ENCODE peak calls at places on chromosomes 7 and 10, in ten cellular contexts. D, Y, N, L, C, H, M, T, A and Z are unnamed samples.
A peak's percentile ranks its signal among the peaks of the same experiment; 100 is the strongest.

GRCh38 chr7:47846117-47846836 is 102.0 kb downstream of the PKD1L1 start:
- DNase-seq in D (no peak), Y (no peak), N (no peak), L (no peak), C (no peak), H (no peak), M (no peak), T (no peak), A (peak; percentile 24), Z (no peak)

GRCh38 chr7:47231081-47231480 is 350.8 kb downstream of the TNS3 start:
- DNase-seq in D (no peak), Y (no peak), N (no peak), L (no peak), C (no peak), H (no peak), M (no peak), T (no peak), A (no peak), Z (no peak)

GRCh38 chr10:108957681-108958080 is 965.6 kb downstream of the XPNPEP1 start:
- DNase-seq in D (no peak), Y (no peak), N (no peak), L (no peak), C (no peak), H (peak; percentile 27), M (no peak), T (no peak), A (no peak), Z (no peak)

GRCh38 chr10:105855791-105856190 is 1214.7 kb downstream of the SORCS3 start:
- DNase-seq in D (no peak), Y (no peak), N (no peak), L (no peak), C (no peak), H (no peak), M (no peak), T (no peak), A (no peak), Z (no peak)

GRCh38 chr7:137626469-137627067 is 220.2 kb downstream of the DGKI start:
- DNase-seq in D (no peak), Y (peak; percentile 36), N (no peak), L (no peak), C (no peak), H (peak; percentile 50), M (no peak), T (peak; percentile 28), A (peak; percentile 31), Z (peak; percentile 38)

GRCh38 chr10:76839276-76839675 is 798.3 kb downstream of the KCNMA1 start:
- DNase-seq in D (no peak), Y (no peak), N (no peak), L (no peak), C (no peak), H (peak; percentile 36), M (no peak), T (peak; percentile 32), A (no peak), Z (no peak)

GRCh38 chr7:37318541-37318940 is 130.1 kb downstream of the ELMO1 start:
- DNase-seq in D (no peak), Y (no peak), N (no peak), L (no peak), C (no peak), H (no peak), M (no peak), T (no peak), A (no peak), Z (no peak)

GRCh38 chr7:131234719-131235488 is 92.8 kb upstream of the MKLN1 start:
- DNase-seq in D (no peak), Y (no peak), N (no peak), L (no peak), C (no peak), H (no peak), M (no peak), T (no peak), A (no peak), Z (no peak)

GRCh38 chr10:79182763-79183467 is 114.1 kb downstream of the ZMIZ1 start:
- DNase-seq in D (no peak), Y (peak; percentile 69), N (no peak), L (no peak), C (no peak), H (no peak), M (no peak), T (no peak), A (no peak), Z (peak; percentile 60)

GRCh38 chr7:96308253-96308949 is 13.5 kb downstream of the SLC25A13 start:
- DNase-seq in D (no peak), Y (no peak), N (no peak), L (no peak), C (no peak), H (no peak), M (no peak), T (no peak), A (no peak), Z (no peak)

GRCh38 chr10:118204292-118204943 is 137.7 kb downstream of the FAM204A start:
- DNase-seq in D (no peak), Y (no peak), N (no peak), L (no peak), C (no peak), H (no peak), M (no peak), T (no peak), A (no peak), Z (no peak)

GRCh38 chr7:151893405-151893923 is 16.5 kb upstream of the PRKAG2 start:
- DNase-seq in D (no peak), Y (no peak), N (no peak), L (no peak), C (no peak), H (no peak), M (no peak), T (no peak), A (no peak), Z (no peak)
- H3K27me3 ChIP-seq in D (peaks cover 30% of the 10 kb centered on the region), Y (no peaks in the 10 kb centered on the region), N (no peaks in the 10 kb centered on the region), L (peaks cover 48% of the 10 kb centered on the region), C (no peaks in the 10 kb centered on the region), H (no peaks in the 10 kb centered on the region), M (peaks cover 8% of the 10 kb centered on the region), T (peaks cover 4% of the 10 kb centered on the region), A (peaks cover 20% of the 10 kb centered on the region), Z (no peaks in the 10 kb centered on the region)

DNA sequence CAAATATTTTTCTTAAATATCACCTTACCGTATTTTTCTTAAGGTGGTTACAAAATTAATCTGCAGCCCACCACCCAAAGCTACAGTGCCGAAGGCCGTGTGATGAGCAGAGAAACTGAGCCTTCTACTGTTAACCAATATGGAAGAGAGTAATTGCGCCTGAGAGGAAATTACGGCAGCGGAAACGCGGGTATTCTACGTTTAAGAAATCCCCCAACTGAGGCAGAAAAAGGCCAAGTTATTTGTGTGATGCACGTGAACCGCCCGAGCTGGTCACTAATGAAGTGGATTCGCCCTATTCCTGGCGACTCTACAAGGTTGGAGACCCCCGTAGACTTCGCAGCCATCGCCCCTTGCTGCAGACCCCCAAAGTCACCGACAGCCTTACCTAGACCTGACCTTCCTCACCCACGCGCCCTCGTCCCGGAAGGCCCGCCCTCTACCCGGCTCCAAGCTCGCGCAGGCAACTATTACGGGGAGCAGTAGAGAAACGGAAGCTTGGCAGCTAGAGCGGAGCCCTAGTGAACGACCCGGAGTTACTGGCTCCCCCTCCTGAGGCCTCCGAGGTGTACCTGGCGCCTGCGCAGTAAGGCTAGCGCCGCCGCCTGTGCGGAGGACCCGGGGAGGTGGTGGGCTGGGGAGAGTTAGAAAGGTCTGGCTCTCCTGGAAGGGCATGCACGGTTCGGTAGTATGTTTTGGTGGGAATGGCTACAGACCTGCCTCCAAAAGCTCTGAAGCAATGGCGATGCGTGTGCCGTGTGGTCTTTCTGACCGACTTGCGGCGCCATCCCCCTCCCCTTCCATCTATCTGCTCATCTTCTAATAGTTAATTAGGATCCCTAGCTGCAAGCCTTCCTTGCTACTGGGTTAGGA is at the start of gene MRPS33:
- DNase-seq in D (peak; percentile 97), Y (peak; percentile 96), N (peak; percentile 95), L (peak; percentile 74), C (peak; percentile 78), H (peak; percentile 99), M (peak; percentile 90), T (peak; percentile 96), A (peak; percentile 91), Z (peak; percentile 94)
- TF ChIP-seq POLR2A in D (no peak), Y (peak; percentile 55), N (peak; percentile 18), L (peak; percentile 62), C (peak; percentile 54), H (no peak), M (peak; percentile 67), T (peak; percentile 87), A (peak; percentile 76), Z (no peak)

GRCh38 chr10:49409755-49410154 is 13.9 kb upstream of the DRGX start:
- DNase-seq in D (no peak), Y (no peak), N (no peak), L (no peak), C (no peak), H (no peak), M (no peak), T (no peak), A (no peak), Z (no peak)
- H3K27me3 ChIP-seq in D (no peaks in the 10 kb centered on the region), Y (no peaks in the 10 kb centered on the region), N (peaks cover 6% of the 10 kb centered on the region), L (peaks cover 17% of the 10 kb centered on the region), C (no peaks in the 10 kb centered on the region), H (no peaks in the 10 kb centered on the region), M (peaks cover 6% of the 10 kb centered on the region), T (peaks cover 27% of the 10 kb centered on the region), A (peaks cover 16% of the 10 kb centered on the region), Z (peaks cover 58% of the 10 kb centered on the region)

GRCh38 chr10:123390332-123390731 is 236.1 kb downstream of the BUB3 start:
- DNase-seq in D (no peak), Y (no peak), N (no peak), L (no peak), C (no peak), H (no peak), M (no peak), T (no peak), A (no peak), Z (no peak)

GRCh38 chr10:123390874-123391273 is 236.7 kb downstream of the BUB3 start:
- DNase-seq in D (no peak), Y (no peak), N (no peak), L (no peak), C (no peak), H (no peak), M (no peak), T (no peak), A (no peak), Z (no peak)

GRCh38 chr10:123393170-123393569 is 239.0 kb downstream of the BUB3 start:
- DNase-seq in D (no peak), Y (no peak), N (no peak), L (no peak), C (no peak), H (no peak), M (no peak), T (no peak), A (no peak), Z (no peak)

GRCh38 chr10:123391275-123392028 is 237.2 kb downstream of the BUB3 start:
- DNase-seq in D (no peak), Y (no peak), N (no peak), L (no peak), C (no peak), H (no peak), M (no peak), T (no peak), A (no peak), Z (no peak)

DNA sequence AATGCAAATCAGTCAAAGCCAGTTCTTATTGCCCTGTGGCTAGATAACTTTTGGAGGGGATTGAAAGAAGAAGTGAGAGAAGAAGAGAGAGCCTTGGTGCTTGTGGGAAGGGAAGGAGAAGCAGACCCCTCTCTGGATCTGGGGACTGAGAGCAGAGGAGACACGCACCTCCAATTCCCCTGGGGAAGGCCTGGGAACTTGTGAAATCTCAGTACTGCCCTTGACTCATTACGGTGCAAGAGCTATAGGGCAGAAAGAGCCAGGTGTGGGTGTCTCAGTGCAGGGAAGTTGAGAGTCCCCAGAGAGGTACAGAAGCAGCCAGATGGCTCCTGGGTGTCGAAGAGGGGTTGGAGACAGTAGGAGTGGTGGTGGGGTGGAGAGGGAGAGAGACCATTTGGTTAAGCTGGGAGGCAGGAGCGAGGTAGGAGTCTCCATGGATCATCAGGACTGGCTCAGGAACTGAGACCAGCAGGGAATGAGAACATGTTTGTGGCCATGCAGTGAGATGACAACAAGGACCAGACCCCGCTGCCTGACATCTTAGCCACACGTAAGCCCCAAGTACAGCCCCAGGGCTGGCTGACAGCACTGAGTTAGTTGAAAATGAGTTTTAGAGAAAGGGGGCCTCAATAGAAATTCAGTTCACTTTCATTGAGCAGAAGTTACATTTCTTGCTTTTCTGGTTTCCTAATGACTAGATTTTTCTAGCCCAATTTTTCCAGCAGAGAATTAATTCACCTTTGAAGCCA is 238.2 kb downstream of the BUB3 start:
- DNase-seq in D (no peak), Y (no peak), N (no peak), L (no peak), C (no peak), H (no peak), M (no peak), T (no peak), A (no peak), Z (no peak)
- TF ChIP-seq POLR2A in D (no peak), Y (no peak), N (no peak), L (no peak), C (no peak), H (no peak), M (no peak), T (no peak), A (no peak), Z (no peak)